ENCODE peak calls at places on chromosomes 6 and 20, in four cellular contexts. Q, Y, M and I are unnamed samples. For H3K36me3, H3K9me3 and H3K4me1, the result is how much of the 10 kb centered on the place peaks cover.

GRCh38 chr6:13113956-13114593 is 214.3 kb downstream of the TBC1D7 start:
- DNase-seq in Q (no peak), Y (no peak), M (peak), I (no peak)

GRCh38 chr20:43985121-43985520 is 70.5 kb downstream of the TOX2 start:
- DNase-seq in Q (no peak), Y (no peak), M (no peak), I (no peak)

GRCh38 chr20:60228255-60228654 is 270.0 kb downstream of the CDH26 start:
- DNase-seq in Q (no peak), Y (no peak), M (no peak), I (no peak)

GRCh38 chr6:15270402-15270801 is 24.5 kb downstream of the JARID2 start:
- DNase-seq in Q (no peak), Y (no peak), M (no peak), I (no peak)

GRCh38 chr6:16759181-16759645 is 2.0 kb downstream of the ATXN1 start:
- DNase-seq in Q (no peak), Y (no peak), M (peak), I (no peak)

GRCh38 chr20:6295477-6296256 is 172.8 kb upstream of the FERMT1 start:
- DNase-seq in Q (no peak), Y (no peak), M (no peak), I (no peak)

GRCh38 chr20:48490976-48491657 is 336.7 kb downstream of the PREX1 start:
- DNase-seq in Q (no peak), Y (no peak), M (peak), I (no peak)

GRCh38 chr6:168294901-168295300 is 24.7 kb downstream of the DACT2 start:
- DNase-seq in Q (peak), Y (no peak), M (no peak), I (no peak)

GRCh38 chr6:56259682-56260081 is 12.3 kb upstream of the COL21A1 start:
- DNase-seq in Q (no peak), Y (no peak), M (peak), I (no peak)

GRCh38 chr6:158002951-158003853 is 21.5 kb downstream of the SYNJ2 start:
- DNase-seq in Q (peak), Y (peak), M (no peak), I (peak)

GRCh38 chr6:30443657-30444450 is 45.5 kb upstream of the HLA-E start:
- DNase-seq in Q (no peak), Y (no peak), M (no peak), I (no peak)

GRCh38 chr6:128208851-128209580 is 308.2 kb upstream of the THEMIS start:
- DNase-seq in Q (no peak), Y (no peak), M (no peak), I (no peak)

GRCh38 chr6:42708096-42708495 is 14.3 kb downstream of the PRPH2 start:
- DNase-seq in Q (no peak), Y (no peak), M (no peak), I (no peak)

GRCh38 chr6:167573461-167574215 is 248.8 kb downstream of the TTLL2 start:
- DNase-seq in Q (peak), Y (no peak), M (no peak), I (no peak)

GRCh38 chr6:53244958-53245357 is 96.3 kb upstream of the GCM1 start:
- DNase-seq in Q (no peak), Y (no peak), M (no peak), I (no peak)

GRCh38 chr6:44731485-44732095 is 344.1 kb downstream of the CDC5L start:
- DNase-seq in Q (no peak), Y (no peak), M (no peak), I (no peak)

GRCh38 chr20:11051146-11051545 is 377.3 kb upstream of the JAG1 start:
- DNase-seq in Q (no peak), Y (no peak), M (no peak), I (no peak)

DNA sequence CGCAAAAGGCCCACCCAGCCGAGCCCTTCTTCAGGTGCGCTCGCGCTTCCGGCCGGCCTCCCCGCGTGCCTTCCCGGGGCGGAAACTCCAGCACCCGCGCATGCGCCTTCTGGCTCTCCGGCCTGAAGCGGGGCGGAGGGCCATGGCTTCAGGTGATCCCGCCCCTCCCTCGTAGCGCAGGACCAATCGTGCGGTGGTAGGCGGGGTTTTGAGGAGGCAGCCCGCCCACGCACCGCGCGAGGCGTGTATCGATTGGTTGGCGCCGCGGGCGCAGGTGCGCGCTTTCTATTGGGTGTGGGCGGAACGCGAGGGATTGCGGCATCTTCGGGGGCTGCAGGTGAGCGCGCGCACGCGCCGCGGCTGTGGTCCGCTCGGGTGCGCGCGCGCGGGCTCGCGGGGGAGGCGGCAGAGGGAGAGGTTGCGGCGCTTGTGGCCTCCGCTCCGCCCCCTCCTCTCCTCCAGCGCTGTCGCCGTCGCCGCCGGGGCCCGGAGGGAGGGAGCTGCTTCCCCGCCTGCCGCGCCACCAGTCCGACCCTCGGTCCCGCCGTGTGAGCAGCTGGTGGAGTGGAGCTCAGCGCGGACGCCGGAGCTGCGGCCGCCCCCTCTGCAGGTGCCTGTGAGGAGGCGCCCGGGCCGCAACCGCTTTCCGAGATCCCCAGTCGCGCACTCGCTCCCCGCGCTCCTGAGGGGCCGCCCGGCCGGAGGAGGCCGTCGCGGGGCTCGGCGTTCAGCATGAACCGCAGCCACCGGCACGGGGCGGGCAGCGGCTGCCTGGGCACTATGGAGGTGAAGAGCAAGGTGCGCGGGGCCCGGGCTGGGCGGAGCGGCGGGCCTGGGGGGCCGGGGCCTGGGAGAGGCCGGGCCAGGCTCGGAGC is at the start of gene PARD6B:
- DNase-seq in Q (peak), Y (peak), M (peak), I (peak)
- H3K36me3 ChIP-seq in Q (under half), Y (under half), M (under half), I (under half)

GRCh38 chr6:39801456-39802251 is 9.5 kb downstream of the DAAM2 start:
- DNase-seq in Q (no peak), Y (no peak), M (no peak), I (no peak)
- H3K9me3 ChIP-seq in Q (under half), Y (under half), M (under half), I (under half)

GRCh38 chr6:106875782-106876321 is 98.7 kb downstream of the CD24 start:
- DNase-seq in Q (no peak), Y (no peak), M (no peak), I (no peak)
- H3K4me1 ChIP-seq in Q (under half), Y (under half), M (under half), I (under half)

GRCh38 chr6:160076009-160076408 is 45.6 kb upstream of the SLC22A1 start:
- DNase-seq in Q (no peak), Y (no peak), M (no peak), I (no peak)

GRCh38 chr6:160070427-160070826 is 51.2 kb upstream of the SLC22A1 start:
- DNase-seq in Q (no peak), Y (no peak), M (no peak), I (no peak)

GRCh38 chr6:160070831-160071230 is 50.8 kb upstream of the SLC22A1 start:
- DNase-seq in Q (no peak), Y (no peak), M (no peak), I (no peak)

GRCh38 chr6:160071805-160072687 is 49.6 kb upstream of the SLC22A1 start:
- DNase-seq in Q (no peak), Y (no peak), M (no peak), I (no peak)

GRCh38 chr6:160073272-160073671 is 48.3 kb upstream of the SLC22A1 start:
- DNase-seq in Q (no peak), Y (no peak), M (no peak), I (no peak)
- H3K36me3 ChIP-seq in Q (half or more), Y (half or more), M (half or more), I (half or more)

GRCh38 chr6:85975957-85976356 is 333.3 kb upstream of the SYNCRIP start:
- DNase-seq in Q (no peak), Y (no peak), M (no peak), I (no peak)

GRCh38 chr6:85983032-85983659 is 340.5 kb upstream of the SYNCRIP start:
- DNase-seq in Q (no peak), Y (no peak), M (no peak), I (no peak)

GRCh38 chr6:85977661-85978060 is 335.0 kb upstream of the SYNCRIP start:
- DNase-seq in Q (no peak), Y (no peak), M (no peak), I (no peak)
- H3K9me3 ChIP-seq in Q (under half), Y (under half), M (under half), I (under half)